ENCODE peak calls at places on chromosomes 4 and X, in six cellular contexts. One of them, this sample, is unnamed.

GRCh38 chr4:14768449-14768848 is 233.8 kb upstream of the CPEB2 start:
- DNase-seq in ascending aorta: no peak
- DNase-seq in stimulated activated naive CD4-positive, alpha-beta T cell treated with Interleukin-2 at 50 U/mL for 16 hours: no peak
- DNase-seq in CD8-positive, alpha-beta T cell: no peak
- DNase-seq in hepatic stellate cell: no peak
- DNase-seq in NCI-H1092: no peak
- DNase-seq in this sample: no peak

GRCh38 chr4:38273369-38273768 is 313.2 kb downstream of the PTTG2 start:
- DNase-seq in ascending aorta: no peak
- DNase-seq in stimulated activated naive CD4-positive, alpha-beta T cell treated with Interleukin-2 at 50 U/mL for 16 hours: no peak
- DNase-seq in CD8-positive, alpha-beta T cell: no peak
- DNase-seq in hepatic stellate cell: no peak
- DNase-seq in NCI-H1092: no peak
- DNase-seq in this sample: no peak

GRCh38 chr4:7581477-7581876 is 146.7 kb upstream of the PSAPL1 start:
- DNase-seq in ascending aorta: no peak
- DNase-seq in stimulated activated naive CD4-positive, alpha-beta T cell treated with Interleukin-2 at 50 U/mL for 16 hours: no peak
- DNase-seq in CD8-positive, alpha-beta T cell: no peak
- DNase-seq in hepatic stellate cell: no peak
- DNase-seq in NCI-H1092: no peak
- DNase-seq in this sample: no peak

GRCh38 chrX:99914676-99915075 is 495.4 kb downstream of the PCDH19 start:
- DNase-seq in ascending aorta: no peak
- DNase-seq in stimulated activated naive CD4-positive, alpha-beta T cell treated with Interleukin-2 at 50 U/mL for 16 hours: no peak
- DNase-seq in CD8-positive, alpha-beta T cell: no peak
- DNase-seq in hepatic stellate cell: no peak
- DNase-seq in NCI-H1092: no peak
- DNase-seq in this sample: no peak

GRCh38 chr4:124018383-124019317 is 622.1 kb downstream of the SPRY1 start:
- DNase-seq in ascending aorta: no peak
- DNase-seq in stimulated activated naive CD4-positive, alpha-beta T cell treated with Interleukin-2 at 50 U/mL for 16 hours: no peak
- DNase-seq in CD8-positive, alpha-beta T cell: no peak
- DNase-seq in hepatic stellate cell: peak; percentile 40
- DNase-seq in NCI-H1092: no peak
- DNase-seq in this sample: no peak

GRCh38 chr4:94909645-94910044 is 151.9 kb downstream of the BMPR1B start:
- DNase-seq in ascending aorta: no peak
- DNase-seq in stimulated activated naive CD4-positive, alpha-beta T cell treated with Interleukin-2 at 50 U/mL for 16 hours: no peak
- DNase-seq in CD8-positive, alpha-beta T cell: no peak
- DNase-seq in hepatic stellate cell: no peak
- DNase-seq in NCI-H1092: no peak
- DNase-seq in this sample: no peak

GRCh38 chr4:80085081-80085480 is 12.1 kb upstream of the ANTXR2 start:
- DNase-seq in ascending aorta: no peak
- DNase-seq in stimulated activated naive CD4-positive, alpha-beta T cell treated with Interleukin-2 at 50 U/mL for 16 hours: no peak
- DNase-seq in CD8-positive, alpha-beta T cell: no peak
- DNase-seq in hepatic stellate cell: no peak
- DNase-seq in NCI-H1092: no peak
- DNase-seq in this sample: no peak

GRCh38 chr4:16031554-16032381 is 52.1 kb downstream of the PROM1 start:
- DNase-seq in ascending aorta: no peak
- DNase-seq in stimulated activated naive CD4-positive, alpha-beta T cell treated with Interleukin-2 at 50 U/mL for 16 hours: no peak
- DNase-seq in CD8-positive, alpha-beta T cell: no peak
- DNase-seq in hepatic stellate cell: no peak
- DNase-seq in NCI-H1092: no peak
- DNase-seq in this sample: no peak

GRCh38 chr4:185424905-185425599 is 712 bp downstream of the UFSP2 start:
- DNase-seq in ascending aorta: no peak
- DNase-seq in stimulated activated naive CD4-positive, alpha-beta T cell treated with Interleukin-2 at 50 U/mL for 16 hours: no peak
- DNase-seq in CD8-positive, alpha-beta T cell: no peak
- DNase-seq in hepatic stellate cell: peak; percentile 55
- DNase-seq in NCI-H1092: no peak
- DNase-seq in this sample: no peak

GRCh38 chr4:150217804-150218203 is 139.6 kb downstream of the DCLK2 start:
- DNase-seq in ascending aorta: no peak
- DNase-seq in stimulated activated naive CD4-positive, alpha-beta T cell treated with Interleukin-2 at 50 U/mL for 16 hours: no peak
- DNase-seq in CD8-positive, alpha-beta T cell: no peak
- DNase-seq in hepatic stellate cell: no peak
- DNase-seq in NCI-H1092: peak; percentile 66
- DNase-seq in this sample: no peak

GRCh38 chrX:130575831-130576404 is 174.1 kb downstream of the RBMX2 start:
- DNase-seq in ascending aorta: no peak
- DNase-seq in stimulated activated naive CD4-positive, alpha-beta T cell treated with Interleukin-2 at 50 U/mL for 16 hours: no peak
- DNase-seq in CD8-positive, alpha-beta T cell: peak; percentile 0
- DNase-seq in hepatic stellate cell: peak; percentile 18
- DNase-seq in NCI-H1092: peak; percentile 13
- DNase-seq in this sample: peak; percentile 59

GRCh38 chr4:128573781-128574508 is 235.6 kb upstream of the JADE1 start:
- DNase-seq in ascending aorta: no peak
- DNase-seq in stimulated activated naive CD4-positive, alpha-beta T cell treated with Interleukin-2 at 50 U/mL for 16 hours: no peak
- DNase-seq in CD8-positive, alpha-beta T cell: no peak
- DNase-seq in hepatic stellate cell: peak; percentile 72
- DNase-seq in NCI-H1092: no peak
- DNase-seq in this sample: no peak

GRCh38 chr4:114677346-114677979 is 78.9 kb downstream of the UGT8 start:
- DNase-seq in ascending aorta: no peak
- DNase-seq in stimulated activated naive CD4-positive, alpha-beta T cell treated with Interleukin-2 at 50 U/mL for 16 hours: no peak
- DNase-seq in CD8-positive, alpha-beta T cell: no peak
- DNase-seq in hepatic stellate cell: no peak
- DNase-seq in NCI-H1092: no peak
- DNase-seq in this sample: no peak

GRCh38 chr4:7367361-7367760 is 67.4 kb downstream of the PSAPL1 start:
- DNase-seq in ascending aorta: no peak
- DNase-seq in stimulated activated naive CD4-positive, alpha-beta T cell treated with Interleukin-2 at 50 U/mL for 16 hours: no peak
- DNase-seq in CD8-positive, alpha-beta T cell: no peak
- DNase-seq in hepatic stellate cell: no peak
- DNase-seq in NCI-H1092: peak; percentile 42
- DNase-seq in this sample: no peak

GRCh38 chrX:9133426-9133825 is 99.5 kb upstream of the FAM9B start:
- DNase-seq in ascending aorta: no peak
- DNase-seq in stimulated activated naive CD4-positive, alpha-beta T cell treated with Interleukin-2 at 50 U/mL for 16 hours: no peak
- DNase-seq in CD8-positive, alpha-beta T cell: no peak
- DNase-seq in hepatic stellate cell: peak; percentile 5
- DNase-seq in NCI-H1092: no peak
- DNase-seq in this sample: no peak

GRCh38 chr4:185524888-185525863 is 10.1 kb downstream of the PDLIM3 start:
- DNase-seq in ascending aorta: no peak
- DNase-seq in stimulated activated naive CD4-positive, alpha-beta T cell treated with Interleukin-2 at 50 U/mL for 16 hours: no peak
- DNase-seq in CD8-positive, alpha-beta T cell: no peak
- DNase-seq in hepatic stellate cell: no peak
- DNase-seq in NCI-H1092: no peak
- DNase-seq in this sample: no peak

GRCh38 chr4:2256156-2256731 is 5.7 kb downstream of the MXD4 start:
- DNase-seq in ascending aorta: peak; percentile 23
- DNase-seq in stimulated activated naive CD4-positive, alpha-beta T cell treated with Interleukin-2 at 50 U/mL for 16 hours: no peak
- DNase-seq in CD8-positive, alpha-beta T cell: no peak
- DNase-seq in hepatic stellate cell: no peak
- DNase-seq in NCI-H1092: no peak
- DNase-seq in this sample: peak; percentile 14

GRCh38 chr4:118969359-118969758 is 80.7 kb downstream of the SYNPO2 start:
- DNase-seq in ascending aorta: no peak
- DNase-seq in stimulated activated naive CD4-positive, alpha-beta T cell treated with Interleukin-2 at 50 U/mL for 16 hours: no peak
- DNase-seq in CD8-positive, alpha-beta T cell: no peak
- DNase-seq in hepatic stellate cell: no peak
- DNase-seq in NCI-H1092: peak; percentile 18
- DNase-seq in this sample: peak; percentile 62

GRCh38 chr4:105352826-105353225 is 121.0 kb downstream of the PPA2 start:
- DNase-seq in ascending aorta: no peak
- DNase-seq in stimulated activated naive CD4-positive, alpha-beta T cell treated with Interleukin-2 at 50 U/mL for 16 hours: no peak
- DNase-seq in CD8-positive, alpha-beta T cell: no peak
- DNase-seq in hepatic stellate cell: no peak
- DNase-seq in NCI-H1092: no peak
- DNase-seq in this sample: no peak

GRCh38 chrX:39361736-39362135 is 560.5 kb downstream of the MID1IP1 start:
- DNase-seq in ascending aorta: no peak
- DNase-seq in stimulated activated naive CD4-positive, alpha-beta T cell treated with Interleukin-2 at 50 U/mL for 16 hours: no peak
- DNase-seq in CD8-positive, alpha-beta T cell: no peak
- DNase-seq in hepatic stellate cell: no peak
- DNase-seq in NCI-H1092: no peak
- DNase-seq in this sample: no peak

GRCh38 chr4:55032788-55033187 is 92.6 kb downstream of the KDR start:
- DNase-seq in ascending aorta: no peak
- DNase-seq in stimulated activated naive CD4-positive, alpha-beta T cell treated with Interleukin-2 at 50 U/mL for 16 hours: no peak
- DNase-seq in CD8-positive, alpha-beta T cell: no peak
- DNase-seq in hepatic stellate cell: no peak
- DNase-seq in NCI-H1092: no peak
- DNase-seq in this sample: no peak

GRCh38 chr4:176717237-176717636 is 75.5 kb downstream of the VEGFC start:
- DNase-seq in ascending aorta: no peak
- DNase-seq in stimulated activated naive CD4-positive, alpha-beta T cell treated with Interleukin-2 at 50 U/mL for 16 hours: no peak
- DNase-seq in CD8-positive, alpha-beta T cell: no peak
- DNase-seq in hepatic stellate cell: no peak
- DNase-seq in NCI-H1092: no peak
- DNase-seq in this sample: no peak

GRCh38 chr4:2042207-2042946 is 16.8 kb upstream of the NAT8L start:
- DNase-seq in ascending aorta: no peak
- DNase-seq in stimulated activated naive CD4-positive, alpha-beta T cell treated with Interleukin-2 at 50 U/mL for 16 hours: peak; percentile 39
- DNase-seq in CD8-positive, alpha-beta T cell: peak; percentile 14
- DNase-seq in hepatic stellate cell: peak; percentile 61
- DNase-seq in NCI-H1092: no peak
- DNase-seq in this sample: peak; percentile 82

GRCh38 chr4:156547891-156548290 is 423.7 kb downstream of the PDGFC start:
- DNase-seq in ascending aorta: no peak
- DNase-seq in stimulated activated naive CD4-positive, alpha-beta T cell treated with Interleukin-2 at 50 U/mL for 16 hours: no peak
- DNase-seq in CD8-positive, alpha-beta T cell: no peak
- DNase-seq in hepatic stellate cell: no peak
- DNase-seq in NCI-H1092: no peak
- DNase-seq in this sample: no peak

GRCh38 chr4:135670548-135670947 is 1469.0 kb upstream of the PABPC4L start:
- DNase-seq in ascending aorta: no peak
- DNase-seq in stimulated activated naive CD4-positive, alpha-beta T cell treated with Interleukin-2 at 50 U/mL for 16 hours: no peak
- DNase-seq in CD8-positive, alpha-beta T cell: no peak
- DNase-seq in hepatic stellate cell: no peak
- DNase-seq in NCI-H1092: no peak
- DNase-seq in this sample: no peak

GRCh38 chrX:115562492-115562872 is 1.5 kb downstream of the PLS3 start:
- DNase-seq in ascending aorta: no peak
- DNase-seq in stimulated activated naive CD4-positive, alpha-beta T cell treated with Interleukin-2 at 50 U/mL for 16 hours: no peak
- DNase-seq in CD8-positive, alpha-beta T cell: no peak
- DNase-seq in hepatic stellate cell: peak; percentile 36
- DNase-seq in NCI-H1092: no peak
- DNase-seq in this sample: no peak

GRCh38 chrX:153361781-153362397 is 27.9 kb downstream of the ZNF275 start:
- DNase-seq in ascending aorta: no peak
- DNase-seq in stimulated activated naive CD4-positive, alpha-beta T cell treated with Interleukin-2 at 50 U/mL for 16 hours: no peak
- DNase-seq in CD8-positive, alpha-beta T cell: no peak
- DNase-seq in hepatic stellate cell: no peak
- DNase-seq in NCI-H1092: no peak
- DNase-seq in this sample: no peak

GRCh38 chrX:105150036-105150435 is 70.5 kb downstream of the TEX13A start:
- DNase-seq in ascending aorta: no peak
- DNase-seq in stimulated activated naive CD4-positive, alpha-beta T cell treated with Interleukin-2 at 50 U/mL for 16 hours: no peak
- DNase-seq in CD8-positive, alpha-beta T cell: no peak
- DNase-seq in hepatic stellate cell: no peak
- DNase-seq in NCI-H1092: no peak
- DNase-seq in this sample: no peak

GRCh38 chrX:35622601-35623000 is 175.5 kb upstream of the MAGEB16 start:
- DNase-seq in ascending aorta: no peak
- DNase-seq in stimulated activated naive CD4-positive, alpha-beta T cell treated with Interleukin-2 at 50 U/mL for 16 hours: no peak
- DNase-seq in CD8-positive, alpha-beta T cell: no peak
- DNase-seq in hepatic stellate cell: no peak
- DNase-seq in NCI-H1092: no peak
- DNase-seq in this sample: no peak

GRCh38 chr4:80243274-80244018 is 23.0 kb upstream of the FGF5 start:
- DNase-seq in ascending aorta: no peak
- DNase-seq in stimulated activated naive CD4-positive, alpha-beta T cell treated with Interleukin-2 at 50 U/mL for 16 hours: no peak
- DNase-seq in CD8-positive, alpha-beta T cell: no peak
- DNase-seq in hepatic stellate cell: no peak
- DNase-seq in NCI-H1092: peak; percentile 7
- DNase-seq in this sample: no peak